ENCODE peak calls at places on chromosomes 6 and 20, in four cellular contexts. Q, V, A and H are unnamed samples.

GRCh38 chr6:99195986-99196655 is 153.4 kb downstream of the FAXC start:
- DNase-seq in Q (no peak), V (no peak), A (no peak), H (no peak)

GRCh38 chr6:19839788-19840187 is 2.6 kb downstream of the ID4 start:
- DNase-seq in Q (no peak), V (no peak), A (no peak), H (no peak)

GRCh38 chr20:22471156-22471836 is 113.1 kb downstream of the FOXA2 start:
- DNase-seq in Q (no peak), V (no peak), A (no peak), H (no peak)

GRCh38 chr20:63911171-63911570 is 16.2 kb downstream of the DNAJC5 start:
- DNase-seq in Q (no peak), V (no peak), A (no peak), H (no peak)

GRCh38 chr20:16132399-16132798 is 440.8 kb downstream of the KIF16B start:
- DNase-seq in Q (no peak), V (no peak), A (no peak), H (no peak)

GRCh38 chr6:3747100-3747737 is 4.3 kb downstream of the PXDC1 start:
- DNase-seq in Q (no peak), V (no peak), A (no peak), H (no peak)

GRCh38 chr20:36861875-36862801 is 13.8 kb upstream of the TLDC2 start:
- DNase-seq in Q (peak; percentile 40), V (peak; percentile 63), A (no peak), H (peak; percentile 55)

GRCh38 chr6:8530775-8531435 is 95.6 kb upstream of the SLC35B3 start:
- DNase-seq in Q (peak; percentile 5), V (peak; percentile 15), A (no peak), H (peak; percentile 28)

GRCh38 chr6:130969807-130970491 is 93.1 kb downstream of the EPB41L2 start:
- DNase-seq in Q (no peak), V (no peak), A (no peak), H (peak; percentile 7)

GRCh38 chr6:148249160-148249559 is 93.5 kb upstream of the SASH1 start:
- DNase-seq in Q (no peak), V (no peak), A (no peak), H (no peak)

GRCh38 chr20:47040506-47041125 is 146.0 kb downstream of the EYA2 start:
- DNase-seq in Q (no peak), V (no peak), A (no peak), H (no peak)

GRCh38 chr6:151036869-151037680 is 171.6 kb downstream of the MTHFD1L start:
- DNase-seq in Q (no peak), V (no peak), A (no peak), H (no peak)

GRCh38 chr20:3691897-3692296 is 10.1 kb upstream of the ADAM33 start:
- DNase-seq in Q (no peak), V (no peak), A (no peak), H (no peak)

GRCh38 chr6:10852281-10852965 is 14.1 kb upstream of the MAK start:
- DNase-seq in Q (no peak), V (no peak), A (no peak), H (no peak)

GRCh38 chr6:12751694-12752304 is 35.2 kb downstream of the PHACTR1 start:
- DNase-seq in Q (peak; percentile 95), V (no peak), A (no peak), H (peak; percentile 88)

GRCh38 chr6:47230579-47230978 is 79.1 kb downstream of the TNFRSF21 start:
- DNase-seq in Q (no peak), V (no peak), A (no peak), H (no peak)

GRCh38 chr6:150566486-150566885 is 33.2 kb upstream of the PLEKHG1 start:
- DNase-seq in Q (no peak), V (no peak), A (no peak), H (no peak)

GRCh38 chr6:163531122-163531521 is 116.6 kb downstream of the QKI start:
- DNase-seq in Q (no peak), V (peak; percentile 44), A (no peak), H (peak; percentile 21)

GRCh38 chr6:131062245-131063027 is 609 bp downstream of the EPB41L2 start:
- DNase-seq in Q (peak; percentile 49), V (peak; percentile 49), A (no peak), H (peak; percentile 46)

GRCh38 chr6:108210557-108210956 is 44.7 kb downstream of the NR2E1 start:
- DNase-seq in Q (no peak), V (no peak), A (no peak), H (no peak)

GRCh38 chr6:42295181-42295580 is 77.5 kb upstream of the MRPS10 start:
- DNase-seq in Q (no peak), V (no peak), A (no peak), H (no peak)

GRCh38 chr6:53042112-53042511 is 23.1 kb upstream of the FBXO9 start:
- DNase-seq in Q (no peak), V (no peak), A (no peak), H (no peak)

GRCh38 chr6:123598011-123598410 is 38.7 kb downstream of the TRDN start:
- DNase-seq in Q (no peak), V (no peak), A (no peak), H (no peak)

GRCh38 chr6:97963148-97963680 is 680.2 kb upstream of the MMS22L start:
- DNase-seq in Q (no peak), V (no peak), A (no peak), H (no peak)

GRCh38 chr6:14074723-14075503 is 42.7 kb upstream of the CD83 start:
- DNase-seq in Q (peak; percentile 20), V (no peak), A (no peak), H (no peak)

GRCh38 chr6:161318456-161318855 is 44.6 kb upstream of the AGPAT4 start:
- DNase-seq in Q (no peak), V (no peak), A (no peak), H (peak; percentile 38)

GRCh38 chr20:4546786-4547185 is 174.9 kb upstream of the PRND start:
- DNase-seq in Q (no peak), V (no peak), A (no peak), H (no peak)

GRCh38 chr20:38231786-38232130 is 28.8 kb downstream of the KIAA1755 start:
- DNase-seq in Q (no peak), V (no peak), A (no peak), H (no peak)

GRCh38 chr6:46605091-46605797 is 47.4 kb downstream of the CYP39A1 start:
- DNase-seq in Q (no peak), V (no peak), A (no peak), H (no peak)

GRCh38 chr6:24720131-24720603 is 1.2 kb upstream of the C6orf62 start:
- DNase-seq in Q (peak; percentile 59), V (peak; percentile 59), A (peak; percentile 66), H (peak; percentile 66)

GRCh38 chr6:129679758-129680157 is 30.2 kb downstream of the ARHGAP18 start:
- DNase-seq in Q (no peak), V (no peak), A (no peak), H (no peak)

GRCh38 chr20:324177-325042 is 942 bp upstream of the SOX12 start:
- DNase-seq in Q (peak; percentile 97), V (peak; percentile 95), A (peak; percentile 67), H (peak; percentile 93)

GRCh38 chr6:109458774-109459531 is 3.4 kb upstream of the MICAL1 start:
- DNase-seq in Q (no peak), V (no peak), A (no peak), H (peak; percentile 53)

GRCh38 chr6:141866731-141867502 is 265.8 kb upstream of the GJE1 start:
- DNase-seq in Q (no peak), V (no peak), A (no peak), H (no peak)

GRCh38 chr6:7587631-7588100 is 2.3 kb upstream of the SNRNP48 start:
- DNase-seq in Q (no peak), V (no peak), A (no peak), H (no peak)

GRCh38 chr6:132598473-132598872 is 8.9 kb upstream of the TAAR5 start:
- DNase-seq in Q (peak; percentile 3), V (no peak), A (no peak), H (peak; percentile 53)

GRCh38 chr6:114240800-114241199 is 102.0 kb downstream of the HS3ST5 start:
- DNase-seq in Q (no peak), V (no peak), A (no peak), H (no peak)

GRCh38 chr6:7073810-7074525 is 33.8 kb upstream of the RREB1 start:
- DNase-seq in Q (no peak), V (no peak), A (peak; percentile 57), H (no peak)

GRCh38 chr20:53826597-53827291 is 233.1 kb upstream of the ZNF217 start:
- DNase-seq in Q (no peak), V (no peak), A (no peak), H (no peak)

GRCh38 chr6:12813321-12813720 is 96.8 kb downstream of the PHACTR1 start:
- DNase-seq in Q (no peak), V (no peak), A (no peak), H (no peak)